ENCODE peak calls at places on chromosome 22, in ten cellular contexts. One of them, this sample, is unnamed.
A peak's percentile ranks its signal among the peaks of the same experiment; 100 is the strongest.

GRCh38 chr22:24588370-24588755 is 4.5 kb downstream of the LRRC75B start:
- DNase-seq in neural progenitor cell: no peak
- DNase-seq in T-helper 1 cell: no peak
- DNase-seq in NCI-H2081: no peak
- DNase-seq in GM23248: no peak
- DNase-seq in activated T-cell treated with anti-CD3 and anti-CD28 coated beads, Interleukin-2, amount 50 U/mL, for 48 hours: no peak
- DNase-seq in DMS153: no peak
- DNase-seq in left cardiac atrium: no peak
- DNase-seq in activated CD8-positive, alpha-beta memory T cell treated with anti-CD3 and anti-CD28 coated beads, Interleukin-2, amount 10 ng/mL, durations not matched to agents 7 days and 5 days: no peak
- DNase-seq in ureter: no peak
- DNase-seq in this sample: no peak

GRCh38 chr22:20803696-20804324 is 29.9 kb downstream of the SERPIND1 start:
- DNase-seq in neural progenitor cell: peak; percentile 67
- DNase-seq in T-helper 1 cell: no peak
- DNase-seq in NCI-H2081: no peak
- DNase-seq in GM23248: peak; percentile 47
- DNase-seq in activated T-cell treated with anti-CD3 and anti-CD28 coated beads, Interleukin-2, amount 50 U/mL, for 48 hours: peak; percentile 55
- DNase-seq in DMS153: no peak
- DNase-seq in left cardiac atrium: no peak
- DNase-seq in activated CD8-positive, alpha-beta memory T cell treated with anti-CD3 and anti-CD28 coated beads, Interleukin-2, amount 10 ng/mL, durations not matched to agents 7 days and 5 days: peak; percentile 54
- DNase-seq in ureter: no peak
- DNase-seq in this sample: peak; percentile 59

GRCh38 chr22:45772726-45773125 is 101.1 kb downstream of the ATXN10 start:
- DNase-seq in neural progenitor cell: no peak
- DNase-seq in T-helper 1 cell: no peak
- DNase-seq in NCI-H2081: no peak
- DNase-seq in GM23248: no peak
- DNase-seq in activated T-cell treated with anti-CD3 and anti-CD28 coated beads, Interleukin-2, amount 50 U/mL, for 48 hours: no peak
- DNase-seq in DMS153: no peak
- DNase-seq in left cardiac atrium: no peak
- DNase-seq in activated CD8-positive, alpha-beta memory T cell treated with anti-CD3 and anti-CD28 coated beads, Interleukin-2, amount 10 ng/mL, durations not matched to agents 7 days and 5 days: no peak
- DNase-seq in ureter: no peak
- DNase-seq in this sample: no peak

GRCh38 chr22:30210235-30210831 is 36.2 kb downstream of the LIF start:
- DNase-seq in neural progenitor cell: peak; percentile 29
- DNase-seq in T-helper 1 cell: no peak
- DNase-seq in NCI-H2081: no peak
- DNase-seq in GM23248: no peak
- DNase-seq in activated T-cell treated with anti-CD3 and anti-CD28 coated beads, Interleukin-2, amount 50 U/mL, for 48 hours: no peak
- DNase-seq in DMS153: no peak
- DNase-seq in left cardiac atrium: peak; percentile 42
- DNase-seq in activated CD8-positive, alpha-beta memory T cell treated with anti-CD3 and anti-CD28 coated beads, Interleukin-2, amount 10 ng/mL, durations not matched to agents 7 days and 5 days: no peak
- DNase-seq in ureter: no peak
- DNase-seq in this sample: no peak

GRCh38 chr22:40128989-40129388 is 48.7 kb upstream of the TNRC6B start:
- DNase-seq in neural progenitor cell: no peak
- DNase-seq in T-helper 1 cell: no peak
- DNase-seq in NCI-H2081: no peak
- DNase-seq in GM23248: no peak
- DNase-seq in activated T-cell treated with anti-CD3 and anti-CD28 coated beads, Interleukin-2, amount 50 U/mL, for 48 hours: peak; percentile 38
- DNase-seq in DMS153: no peak
- DNase-seq in left cardiac atrium: no peak
- DNase-seq in activated CD8-positive, alpha-beta memory T cell treated with anti-CD3 and anti-CD28 coated beads, Interleukin-2, amount 10 ng/mL, durations not matched to agents 7 days and 5 days: peak; percentile 87
- DNase-seq in ureter: no peak
- DNase-seq in this sample: no peak

GRCh38 chr22:35915477-35916013 is 113.1 kb downstream of the RBFOX2 start:
- DNase-seq in neural progenitor cell: peak; percentile 45
- DNase-seq in T-helper 1 cell: no peak
- DNase-seq in NCI-H2081: no peak
- DNase-seq in GM23248: peak; percentile 74
- DNase-seq in activated T-cell treated with anti-CD3 and anti-CD28 coated beads, Interleukin-2, amount 50 U/mL, for 48 hours: no peak
- DNase-seq in DMS153: no peak
- DNase-seq in left cardiac atrium: no peak
- DNase-seq in activated CD8-positive, alpha-beta memory T cell treated with anti-CD3 and anti-CD28 coated beads, Interleukin-2, amount 10 ng/mL, durations not matched to agents 7 days and 5 days: no peak
- DNase-seq in ureter: no peak
- DNase-seq in this sample: no peak

GRCh38 chr22:46897246-46897623 is 134.8 kb downstream of the TBC1D22A start:
- DNase-seq in neural progenitor cell: no peak
- DNase-seq in T-helper 1 cell: no peak
- DNase-seq in NCI-H2081: no peak
- DNase-seq in GM23248: no peak
- DNase-seq in activated T-cell treated with anti-CD3 and anti-CD28 coated beads, Interleukin-2, amount 50 U/mL, for 48 hours: no peak
- DNase-seq in DMS153: no peak
- DNase-seq in left cardiac atrium: no peak
- DNase-seq in activated CD8-positive, alpha-beta memory T cell treated with anti-CD3 and anti-CD28 coated beads, Interleukin-2, amount 10 ng/mL, durations not matched to agents 7 days and 5 days: no peak
- DNase-seq in ureter: no peak
- DNase-seq in this sample: no peak

GRCh38 chr22:31952459-31952858 is 8.1 kb downstream of the YWHAH start:
- DNase-seq in neural progenitor cell: no peak
- DNase-seq in T-helper 1 cell: no peak
- DNase-seq in NCI-H2081: no peak
- DNase-seq in GM23248: peak; percentile 93
- DNase-seq in activated T-cell treated with anti-CD3 and anti-CD28 coated beads, Interleukin-2, amount 50 U/mL, for 48 hours: no peak
- DNase-seq in DMS153: no peak
- DNase-seq in left cardiac atrium: no peak
- DNase-seq in activated CD8-positive, alpha-beta memory T cell treated with anti-CD3 and anti-CD28 coated beads, Interleukin-2, amount 10 ng/mL, durations not matched to agents 7 days and 5 days: no peak
- DNase-seq in ureter: no peak
- DNase-seq in this sample: no peak

GRCh38 chr22:44273175-44273574 is 39.6 kb downstream of the SHISAL1 start:
- DNase-seq in neural progenitor cell: no peak
- DNase-seq in T-helper 1 cell: no peak
- DNase-seq in NCI-H2081: no peak
- DNase-seq in GM23248: no peak
- DNase-seq in activated T-cell treated with anti-CD3 and anti-CD28 coated beads, Interleukin-2, amount 50 U/mL, for 48 hours: no peak
- DNase-seq in DMS153: no peak
- DNase-seq in left cardiac atrium: no peak
- DNase-seq in activated CD8-positive, alpha-beta memory T cell treated with anti-CD3 and anti-CD28 coated beads, Interleukin-2, amount 10 ng/mL, durations not matched to agents 7 days and 5 days: no peak
- DNase-seq in ureter: no peak
- DNase-seq in this sample: no peak

GRCh38 chr22:49192857-49193250 is 634.8 kb downstream of the BRD1 start:
- DNase-seq in neural progenitor cell: no peak
- DNase-seq in T-helper 1 cell: no peak
- DNase-seq in NCI-H2081: no peak
- DNase-seq in GM23248: no peak
- DNase-seq in activated T-cell treated with anti-CD3 and anti-CD28 coated beads, Interleukin-2, amount 50 U/mL, for 48 hours: no peak
- DNase-seq in DMS153: no peak
- DNase-seq in left cardiac atrium: no peak
- DNase-seq in activated CD8-positive, alpha-beta memory T cell treated with anti-CD3 and anti-CD28 coated beads, Interleukin-2, amount 10 ng/mL, durations not matched to agents 7 days and 5 days: no peak
- DNase-seq in ureter: no peak
- DNase-seq in this sample: no peak

GRCh38 chr22:25840883-25841282 is 98.9 kb downstream of the MYO18B start:
- DNase-seq in neural progenitor cell: no peak
- DNase-seq in T-helper 1 cell: no peak
- DNase-seq in NCI-H2081: no peak
- DNase-seq in GM23248: no peak
- DNase-seq in activated T-cell treated with anti-CD3 and anti-CD28 coated beads, Interleukin-2, amount 50 U/mL, for 48 hours: no peak
- DNase-seq in DMS153: no peak
- DNase-seq in left cardiac atrium: no peak
- DNase-seq in activated CD8-positive, alpha-beta memory T cell treated with anti-CD3 and anti-CD28 coated beads, Interleukin-2, amount 10 ng/mL, durations not matched to agents 7 days and 5 days: no peak
- DNase-seq in ureter: no peak
- DNase-seq in this sample: no peak

GRCh38 chr22:25563757-25564319 is 637 bp upstream of the GRK3 start:
- DNase-seq in neural progenitor cell: peak; percentile 33
- DNase-seq in T-helper 1 cell: no peak
- DNase-seq in NCI-H2081: no peak
- DNase-seq in GM23248: no peak
- DNase-seq in activated T-cell treated with anti-CD3 and anti-CD28 coated beads, Interleukin-2, amount 50 U/mL, for 48 hours: peak; percentile 26
- DNase-seq in DMS153: no peak
- DNase-seq in left cardiac atrium: no peak
- DNase-seq in activated CD8-positive, alpha-beta memory T cell treated with anti-CD3 and anti-CD28 coated beads, Interleukin-2, amount 10 ng/mL, durations not matched to agents 7 days and 5 days: no peak
- DNase-seq in ureter: no peak
- DNase-seq in this sample: no peak

GRCh38 chr22:50180727-50181521 is 4.8 kb upstream of the TRABD start:
- DNase-seq in neural progenitor cell: no peak
- DNase-seq in T-helper 1 cell: peak; percentile 12
- DNase-seq in NCI-H2081: no peak
- DNase-seq in GM23248: no peak
- DNase-seq in activated T-cell treated with anti-CD3 and anti-CD28 coated beads, Interleukin-2, amount 50 U/mL, for 48 hours: no peak
- DNase-seq in DMS153: no peak
- DNase-seq in left cardiac atrium: peak; percentile 19
- DNase-seq in activated CD8-positive, alpha-beta memory T cell treated with anti-CD3 and anti-CD28 coated beads, Interleukin-2, amount 10 ng/mL, durations not matched to agents 7 days and 5 days: no peak
- DNase-seq in ureter: no peak
- DNase-seq in this sample: no peak